ENCODE peak calls at places on chromosomes 5 and 9, in five cellular contexts. One of them, this sample, is unnamed.

GRCh38 chr5:79963261-79963977 is 27.6 kb downstream of the MTX3 start:
- DNase-seq in AG20443: no peak
- DNase-seq in AG10803: no peak
- DNase-seq in activated naive CD4-positive, alpha-beta T cell treated with anti-CD3 and anti-CD28 coated beads for 36 hours: no peak
- DNase-seq in astrocyte of the hippocampus: no peak
- DNase-seq in this sample: no peak

GRCh38 chr5:136656811-136657210 is 291.5 kb upstream of the TRPC7 start:
- DNase-seq in activated naive CD4-positive, alpha-beta T cell treated with anti-CD3 and anti-CD28 coated beads for 36 hours: no peak
- DNase-seq in AG10803: no peak
- DNase-seq in AG20443: no peak
- DNase-seq in astrocyte of the hippocampus: peak
- DNase-seq in this sample: no peak

GRCh38 chr9:121350993-121351561 is 19.0 kb downstream of the STOM start:
- DNase-seq in AG20443: peak
- DNase-seq in astrocyte of the hippocampus: peak
- DNase-seq in activated naive CD4-positive, alpha-beta T cell treated with anti-CD3 and anti-CD28 coated beads for 36 hours: no peak
- DNase-seq in AG10803: peak
- DNase-seq in this sample: peak

GRCh38 chr9:128107971-128108783 is 19.4 kb downstream of the PTGES2 start:
- DNase-seq in AG10803: no peak
- DNase-seq in astrocyte of the hippocampus: no peak
- DNase-seq in activated naive CD4-positive, alpha-beta T cell treated with anti-CD3 and anti-CD28 coated beads for 36 hours: no peak
- DNase-seq in AG20443: no peak
- DNase-seq in this sample: no peak

GRCh38 chr9:15176821-15177220 is 130.2 kb downstream of the TTC39B start:
- DNase-seq in activated naive CD4-positive, alpha-beta T cell treated with anti-CD3 and anti-CD28 coated beads for 36 hours: no peak
- DNase-seq in AG10803: no peak
- DNase-seq in astrocyte of the hippocampus: no peak
- DNase-seq in AG20443: no peak
- DNase-seq in this sample: no peak

GRCh38 chr9:72769546-72769945 is 183.3 kb downstream of the ALDH1A1 start:
- DNase-seq in activated naive CD4-positive, alpha-beta T cell treated with anti-CD3 and anti-CD28 coated beads for 36 hours: no peak
- DNase-seq in AG20443: no peak
- DNase-seq in astrocyte of the hippocampus: no peak
- DNase-seq in AG10803: no peak
- DNase-seq in this sample: no peak

GRCh38 chr5:80928073-80928472 is 32.1 kb upstream of the RASGRF2 start:
- DNase-seq in activated naive CD4-positive, alpha-beta T cell treated with anti-CD3 and anti-CD28 coated beads for 36 hours: no peak
- DNase-seq in AG10803: no peak
- DNase-seq in AG20443: no peak
- DNase-seq in astrocyte of the hippocampus: no peak
- DNase-seq in this sample: no peak

GRCh38 chr5:19626218-19626617 is 361.8 kb downstream of the CDH18 start:
- DNase-seq in astrocyte of the hippocampus: no peak
- DNase-seq in AG20443: no peak
- DNase-seq in AG10803: no peak
- DNase-seq in activated naive CD4-positive, alpha-beta T cell treated with anti-CD3 and anti-CD28 coated beads for 36 hours: no peak
- DNase-seq in this sample: no peak

GRCh38 chr9:77561321-77562020 is 86.7 kb downstream of the GNA14 start:
- DNase-seq in AG10803: no peak
- DNase-seq in AG20443: no peak
- DNase-seq in activated naive CD4-positive, alpha-beta T cell treated with anti-CD3 and anti-CD28 coated beads for 36 hours: no peak
- DNase-seq in astrocyte of the hippocampus: no peak
- DNase-seq in this sample: peak

GRCh38 chr5:181114844-181115778 is 15.9 kb downstream of the OR2V1 start:
- DNase-seq in AG10803: peak
- DNase-seq in AG20443: peak
- DNase-seq in astrocyte of the hippocampus: peak
- DNase-seq in activated naive CD4-positive, alpha-beta T cell treated with anti-CD3 and anti-CD28 coated beads for 36 hours: peak
- DNase-seq in this sample: no peak

GRCh38 chr5:25448646-25449045 is 803.9 kb upstream of the CDH10 start:
- DNase-seq in activated naive CD4-positive, alpha-beta T cell treated with anti-CD3 and anti-CD28 coated beads for 36 hours: no peak
- DNase-seq in AG10803: no peak
- DNase-seq in AG20443: no peak
- DNase-seq in astrocyte of the hippocampus: no peak
- DNase-seq in this sample: no peak

GRCh38 chr5:168317521-168318147 is 26.2 kb downstream of the WWC1 start:
- DNase-seq in activated naive CD4-positive, alpha-beta T cell treated with anti-CD3 and anti-CD28 coated beads for 36 hours: no peak
- DNase-seq in astrocyte of the hippocampus: peak
- DNase-seq in AG10803: peak
- DNase-seq in AG20443: peak
- DNase-seq in this sample: peak